ENCODE peak calls at places on chromosomes 16 and 17, in nine cellular contexts. One of them, this sample, is unnamed.

GRCh38 chr17:27263386-27263785 is 30.5 kb upstream of the WSB1 start:
- DNase-seq in cardiac fibroblast: no peak
- DNase-seq in aorta: no peak
- DNase-seq in choroid plexus epithelial cell: no peak
- DNase-seq in A549: no peak
- DNase-seq in cardiac muscle cell: no peak
- DNase-seq in psoas muscle: no peak
- DNase-seq in fibroblast of lung: no peak
- DNase-seq in iPS DF 6.9: no peak
- DNase-seq in this sample: no peak

GRCh38 chr17:45093444-45094110 is 32.5 kb downstream of the NMT1 start:
- DNase-seq in psoas muscle: peak; percentile 54
- DNase-seq in aorta: no peak
- DNase-seq in A549: no peak
- DNase-seq in cardiac muscle cell: peak; percentile 47
- DNase-seq in choroid plexus epithelial cell: peak; percentile 50
- DNase-seq in fibroblast of lung: no peak
- DNase-seq in cardiac fibroblast: peak; percentile 48
- DNase-seq in iPS DF 6.9: no peak
- DNase-seq in this sample: peak; percentile 43

GRCh38 chr17:7440823-7441174 is 1.5 kb downstream of the FGF11 start:
- DNase-seq in aorta: peak; percentile 80
- DNase-seq in A549: no peak
- DNase-seq in cardiac fibroblast: peak; percentile 20
- DNase-seq in fibroblast of lung: no peak
- DNase-seq in iPS DF 6.9: no peak
- DNase-seq in cardiac muscle cell: peak; percentile 26
- DNase-seq in choroid plexus epithelial cell: peak; percentile 39
- DNase-seq in psoas muscle: peak; percentile 85
- DNase-seq in this sample: peak; percentile 60

GRCh38 chr16:61684566-61684965 is 351.7 kb downstream of the CDH8 start:
- DNase-seq in cardiac fibroblast: no peak
- DNase-seq in cardiac muscle cell: no peak
- DNase-seq in aorta: no peak
- DNase-seq in psoas muscle: no peak
- DNase-seq in iPS DF 6.9: no peak
- DNase-seq in fibroblast of lung: no peak
- DNase-seq in choroid plexus epithelial cell: no peak
- DNase-seq in A549: no peak
- DNase-seq in this sample: no peak

GRCh38 chr17:36837616-36838272 is 99.5 kb upstream of the LHX1 start:
- DNase-seq in psoas muscle: no peak
- DNase-seq in fibroblast of lung: no peak
- DNase-seq in aorta: peak; percentile 20
- DNase-seq in choroid plexus epithelial cell: no peak
- DNase-seq in iPS DF 6.9: peak; percentile 20
- DNase-seq in cardiac muscle cell: no peak
- DNase-seq in cardiac fibroblast: no peak
- DNase-seq in A549: no peak
- DNase-seq in this sample: no peak

GRCh38 chr16:48317614-48318013 is 67.6 kb downstream of the SIAH1 start:
- DNase-seq in choroid plexus epithelial cell: peak; percentile 87
- DNase-seq in psoas muscle: no peak
- DNase-seq in A549: no peak
- DNase-seq in iPS DF 6.9: no peak
- DNase-seq in cardiac fibroblast: peak; percentile 65
- DNase-seq in fibroblast of lung: peak; percentile 52
- DNase-seq in cardiac muscle cell: peak; percentile 72
- DNase-seq in aorta: no peak
- DNase-seq in this sample: no peak

GRCh38 chr16:35184356-35184870 is 1725.0 kb downstream of the TP53TG3F start:
- DNase-seq in A549: no peak
- DNase-seq in cardiac muscle cell: no peak
- DNase-seq in cardiac fibroblast: no peak
- DNase-seq in psoas muscle: no peak
- DNase-seq in iPS DF 6.9: no peak
- DNase-seq in fibroblast of lung: no peak
- DNase-seq in aorta: no peak
- DNase-seq in choroid plexus epithelial cell: no peak
- DNase-seq in this sample: no peak

GRCh38 chr17:49515196-49515770 is 20.2 kb downstream of the NGFR start:
- DNase-seq in iPS DF 6.9: no peak
- DNase-seq in cardiac muscle cell: peak; percentile 100
- DNase-seq in aorta: peak; percentile 93
- DNase-seq in choroid plexus epithelial cell: peak; percentile 100
- DNase-seq in cardiac fibroblast: peak; percentile 99
- DNase-seq in A549: peak; percentile 49
- DNase-seq in fibroblast of lung: peak; percentile 99
- DNase-seq in psoas muscle: peak; percentile 92
- DNase-seq in this sample: peak; percentile 92

GRCh38 chr16:55508271-55508921 is 476 bp upstream of the LPCAT2 start:
- DNase-seq in fibroblast of lung: no peak
- DNase-seq in aorta: no peak
- DNase-seq in iPS DF 6.9: no peak
- DNase-seq in cardiac muscle cell: no peak
- DNase-seq in A549: no peak
- DNase-seq in choroid plexus epithelial cell: no peak
- DNase-seq in cardiac fibroblast: no peak
- DNase-seq in psoas muscle: no peak
- DNase-seq in this sample: no peak

GRCh38 chr16:55508941-55509920 is at the start of gene LPCAT2:
- DNase-seq in fibroblast of lung: peak; percentile 86
- DNase-seq in A549: peak; percentile 79
- DNase-seq in psoas muscle: peak; percentile 85
- DNase-seq in cardiac fibroblast: peak; percentile 92
- DNase-seq in choroid plexus epithelial cell: peak; percentile 87
- DNase-seq in cardiac muscle cell: peak; percentile 91
- DNase-seq in iPS DF 6.9: peak; percentile 61
- DNase-seq in aorta: peak; percentile 96
- DNase-seq in this sample: peak; percentile 90

GRCh38 chr16:55512941-55513340 is 4.1 kb downstream of the LPCAT2 start:
- DNase-seq in psoas muscle: no peak
- DNase-seq in iPS DF 6.9: no peak
- DNase-seq in cardiac muscle cell: no peak
- DNase-seq in aorta: no peak
- DNase-seq in choroid plexus epithelial cell: no peak
- DNase-seq in cardiac fibroblast: no peak
- DNase-seq in A549: no peak
- DNase-seq in fibroblast of lung: no peak
- DNase-seq in this sample: no peak

GRCh38 chr16:55513616-55514015 is 4.7 kb downstream of the LPCAT2 start:
- DNase-seq in iPS DF 6.9: no peak
- DNase-seq in cardiac muscle cell: no peak
- DNase-seq in aorta: no peak
- DNase-seq in A549: no peak
- DNase-seq in choroid plexus epithelial cell: no peak
- DNase-seq in fibroblast of lung: no peak
- DNase-seq in cardiac fibroblast: no peak
- DNase-seq in psoas muscle: no peak
- DNase-seq in this sample: no peak

DNA sequence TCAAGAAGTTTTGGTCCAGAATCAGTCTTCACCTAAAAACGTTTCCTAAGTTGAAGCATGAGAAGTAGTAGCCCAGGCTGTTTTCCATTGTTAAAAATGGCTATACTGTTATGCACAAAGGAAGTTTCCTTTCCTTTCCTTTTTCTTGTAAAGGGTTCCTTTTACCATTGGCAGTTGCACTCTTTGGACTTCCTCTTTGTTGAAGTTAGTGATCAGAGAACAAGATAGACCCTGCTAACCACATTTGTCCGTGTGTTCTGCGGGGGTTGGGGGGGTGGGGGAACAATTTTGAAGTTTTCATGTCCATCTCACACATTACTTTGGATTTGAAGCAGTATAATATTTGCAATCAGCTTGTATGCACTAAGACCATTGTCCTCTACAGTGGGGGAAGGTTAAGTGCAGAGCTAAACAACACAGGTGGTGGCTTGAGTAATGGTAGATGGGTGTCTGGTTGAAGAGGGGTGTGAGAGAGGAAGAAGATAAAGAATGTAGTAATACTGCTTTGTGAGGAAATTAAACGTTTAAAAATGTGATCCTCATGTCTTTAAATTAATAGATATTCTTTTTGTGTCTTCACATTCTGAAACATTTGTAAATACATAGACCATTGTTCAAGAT is 1.4 kb downstream of the LPCAT2 start:
- DNase-seq in psoas muscle: no peak
- DNase-seq in A549: no peak
- DNase-seq in iPS DF 6.9: no peak
- DNase-seq in fibroblast of lung: no peak
- DNase-seq in aorta: no peak
- DNase-seq in cardiac muscle cell: no peak
- DNase-seq in choroid plexus epithelial cell: no peak
- DNase-seq in cardiac fibroblast: no peak
- DNase-seq in this sample: no peak
- H3K4me3 ChIP-seq in psoas muscle: peak overlapping the region; percentile 67
- H3K4me3 ChIP-seq in A549: no peak overlapping the region
- H3K4me3 ChIP-seq in iPS DF 6.9: no peak overlapping the region
- H3K4me3 ChIP-seq in fibroblast of lung: peak overlapping the region; percentile 63
- H3K4me3 ChIP-seq in aorta: no peak overlapping the region
- H3K4me3 ChIP-seq in cardiac muscle cell: no peak overlapping the region
- H3K4me3 ChIP-seq in choroid plexus epithelial cell: no peak overlapping the region
- H3K4me3 ChIP-seq in cardiac fibroblast: peak overlapping the region; percentile 72
- H3K4me3 ChIP-seq in this sample: peak overlapping the region; percentile 76

GRCh38 chr17:32875230-32875903 is 1.6 kb downstream of the MYO1D start:
- DNase-seq in fibroblast of lung: no peak
- DNase-seq in psoas muscle: no peak
- DNase-seq in aorta: no peak
- DNase-seq in A549: no peak
- DNase-seq in cardiac fibroblast: no peak
- DNase-seq in choroid plexus epithelial cell: no peak
- DNase-seq in iPS DF 6.9: no peak
- DNase-seq in cardiac muscle cell: no peak
- DNase-seq in this sample: no peak
- H3K4me3 ChIP-seq in fibroblast of lung: peak overlapping the region; percentile 74
- H3K4me3 ChIP-seq in psoas muscle: peak overlapping the region; percentile 88
- H3K4me3 ChIP-seq in aorta: peak overlapping the region; percentile 97
- H3K4me3 ChIP-seq in A549: peak overlapping the region; percentile 77
- H3K4me3 ChIP-seq in cardiac fibroblast: peak overlapping the region; percentile 80
- H3K4me3 ChIP-seq in choroid plexus epithelial cell: no peak overlapping the region
- H3K4me3 ChIP-seq in iPS DF 6.9: no peak overlapping the region
- H3K4me3 ChIP-seq in cardiac muscle cell: peak overlapping the region; percentile 91
- H3K4me3 ChIP-seq in this sample: peak overlapping the region; percentile 92

DNA sequence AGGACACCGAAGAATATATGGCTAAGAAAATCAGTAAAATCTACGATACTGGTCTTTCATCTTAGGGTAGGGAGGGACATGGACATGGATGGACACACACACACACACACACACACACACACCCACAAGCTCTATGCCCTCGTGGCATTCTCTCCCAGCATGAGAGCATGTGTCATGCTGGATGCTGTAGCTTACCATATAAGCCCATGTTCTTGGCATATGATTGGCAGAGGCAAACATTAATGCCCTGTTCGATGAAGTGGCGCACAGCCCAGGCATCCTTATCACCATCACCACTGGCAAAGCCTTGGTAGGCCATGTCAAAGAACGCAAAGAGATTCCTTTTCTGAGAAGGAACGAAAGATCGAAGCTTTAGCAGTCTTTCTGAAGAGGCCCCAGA is 17.6 kb downstream of the GOT2 start:
- DNase-seq in A549: no peak
- DNase-seq in aorta: no peak
- DNase-seq in fibroblast of lung: peak; percentile 31
- DNase-seq in cardiac muscle cell: no peak
- DNase-seq in iPS DF 6.9: no peak
- DNase-seq in cardiac fibroblast: no peak
- DNase-seq in choroid plexus epithelial cell: no peak
- DNase-seq in psoas muscle: no peak
- DNase-seq in this sample: no peak
- H3K4me3 ChIP-seq in A549: no peak overlapping the region
- H3K4me3 ChIP-seq in aorta: no peak overlapping the region
- H3K4me3 ChIP-seq in fibroblast of lung: no peak overlapping the region
- H3K4me3 ChIP-seq in cardiac muscle cell: no peak overlapping the region
- H3K4me3 ChIP-seq in iPS DF 6.9: no peak overlapping the region
- H3K4me3 ChIP-seq in cardiac fibroblast: no peak overlapping the region
- H3K4me3 ChIP-seq in choroid plexus epithelial cell: no peak overlapping the region
- H3K4me3 ChIP-seq in psoas muscle: no peak overlapping the region
- H3K4me3 ChIP-seq in this sample: no peak overlapping the region

DNA sequence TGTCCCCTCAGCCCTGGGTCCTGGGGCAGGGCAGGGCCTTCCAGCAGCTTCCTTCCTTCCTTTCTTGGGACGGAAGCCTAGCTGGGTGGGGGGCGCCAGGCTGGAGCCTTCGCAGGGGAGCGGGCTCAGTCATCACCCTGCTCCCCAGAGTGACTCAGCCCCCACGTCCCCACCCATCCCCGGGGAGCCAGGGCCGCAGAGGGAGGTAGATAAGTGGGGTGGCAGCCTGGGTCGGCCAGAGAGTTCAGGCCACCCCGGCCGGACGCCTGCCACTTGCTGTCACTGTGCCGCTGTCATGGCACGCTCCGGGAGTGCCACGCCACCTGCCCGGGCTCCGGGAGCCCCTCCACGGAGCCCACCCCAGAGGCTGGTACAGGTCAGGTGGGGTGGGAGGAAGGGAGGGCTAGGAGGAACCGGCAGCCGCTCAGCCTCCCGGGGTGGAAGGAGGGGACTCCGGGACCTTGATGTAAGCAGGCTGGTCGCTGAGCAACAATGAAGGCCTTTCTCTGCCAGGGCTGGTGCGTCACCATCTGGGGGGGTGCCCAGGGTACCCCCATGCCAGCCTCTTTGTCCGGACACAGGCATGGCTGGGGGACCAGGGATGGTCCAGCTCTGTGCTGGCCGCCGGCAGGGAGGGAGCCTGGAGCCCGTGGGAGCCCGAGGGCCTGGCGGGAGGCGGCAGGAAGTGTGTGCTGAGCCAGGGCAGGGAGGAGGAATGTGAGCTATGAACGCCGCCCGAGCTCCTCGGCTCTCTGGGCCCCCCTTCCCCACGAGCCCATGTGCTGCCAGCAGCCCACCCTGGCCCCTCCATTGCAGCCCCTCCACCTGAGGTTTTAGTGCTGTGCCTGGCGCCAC is 6.6 kb downstream of the NHERF2 start:
- DNase-seq in fibroblast of lung: peak; percentile 55
- DNase-seq in choroid plexus epithelial cell: peak; percentile 77
- DNase-seq in A549: no peak
- DNase-seq in aorta: peak; percentile 92
- DNase-seq in cardiac fibroblast: peak; percentile 76
- DNase-seq in iPS DF 6.9: no peak
- DNase-seq in psoas muscle: peak; percentile 61
- DNase-seq in cardiac muscle cell: peak; percentile 73
- DNase-seq in this sample: peak; percentile 76
- H3K4me3 ChIP-seq in fibroblast of lung: peak overlapping the region; percentile 31
- H3K4me3 ChIP-seq in choroid plexus epithelial cell: peak overlapping the region; percentile 32
- H3K4me3 ChIP-seq in A549: peak overlapping the region; percentile 25
- H3K4me3 ChIP-seq in aorta: peak overlapping the region; percentile 3
- H3K4me3 ChIP-seq in cardiac fibroblast: peak overlapping the region; percentile 53
- H3K4me3 ChIP-seq in iPS DF 6.9: no peak overlapping the region
- H3K4me3 ChIP-seq in psoas muscle: peak overlapping the region; percentile 66
- H3K4me3 ChIP-seq in cardiac muscle cell: no peak overlapping the region
- H3K4me3 ChIP-seq in this sample: peak overlapping the region; percentile 72

DNA sequence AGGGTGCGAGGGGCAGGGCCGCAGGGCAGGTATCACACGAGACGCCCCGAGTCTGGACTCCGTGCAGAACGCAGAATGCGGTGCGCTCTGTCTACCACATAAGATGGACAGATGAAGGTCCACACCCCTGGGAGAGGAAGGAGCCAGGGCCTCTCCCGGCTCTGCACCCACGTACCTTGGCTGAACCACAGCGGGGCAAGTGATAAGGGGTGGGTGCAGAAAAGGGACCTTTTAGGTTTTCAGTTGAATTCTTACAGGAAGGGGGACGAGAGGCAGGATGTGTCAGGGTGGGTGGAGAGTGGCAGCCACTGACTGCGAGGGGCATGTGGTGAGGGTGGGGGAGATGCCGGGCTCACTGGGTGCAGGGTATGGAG is 338 bp downstream of the CD300A start:
- DNase-seq in cardiac muscle cell: no peak
- DNase-seq in iPS DF 6.9: no peak
- DNase-seq in choroid plexus epithelial cell: no peak
- DNase-seq in cardiac fibroblast: no peak
- DNase-seq in A549: no peak
- DNase-seq in fibroblast of lung: no peak
- DNase-seq in psoas muscle: no peak
- DNase-seq in aorta: no peak
- DNase-seq in this sample: no peak
- H3K4me3 ChIP-seq in cardiac muscle cell: no peak overlapping the region
- H3K4me3 ChIP-seq in iPS DF 6.9: peak overlapping the region; percentile 27
- H3K4me3 ChIP-seq in choroid plexus epithelial cell: no peak overlapping the region
- H3K4me3 ChIP-seq in cardiac fibroblast: no peak overlapping the region
- H3K4me3 ChIP-seq in A549: no peak overlapping the region
- H3K4me3 ChIP-seq in fibroblast of lung: no peak overlapping the region
- H3K4me3 ChIP-seq in psoas muscle: peak overlapping the region; percentile 41
- H3K4me3 ChIP-seq in aorta: no peak overlapping the region
- H3K4me3 ChIP-seq in this sample: peak overlapping the region; percentile 53